ENCODE peak calls at places on chromosomes 1 and 21, in seven cellular contexts. L, J, Q, N, G, H and U are unnamed samples.

GRCh38 chr1:242243472-242243871 is 244.6 kb upstream of the MAP1LC3C start:
- DNase-seq in L (no peak), J (no peak), Q (no peak), N (no peak), H (no peak), G (no peak), U (no peak)

GRCh38 chr1:235122348-235122747 is 6.3 kb downstream of the TOMM20 start:
- DNase-seq in N (no peak), J (no peak), L (no peak), G (no peak), Q (no peak), H (no peak), U (no peak)

GRCh38 chr1:167797005-167797404 is 75.2 kb downstream of the MPZL1 start:
- DNase-seq in H (no peak), L (peak), N (no peak), G (peak), J (no peak), Q (peak), U (peak)

GRCh38 chr1:21439721-21440629 is at the start of gene NBPF3:
- DNase-seq in L (peak), J (peak), G (peak), H (peak), N (peak), Q (peak), U (peak)

GRCh38 chr1:101025283-101025679 is 303 bp downstream of the DPH5 start:
- DNase-seq in J (no peak), Q (no peak), N (no peak), G (peak), H (no peak), L (no peak), U (no peak)

GRCh38 chr1:118842462-118843201 is 145.5 kb downstream of the TBX15 start:
- DNase-seq in G (no peak), H (no peak), N (no peak), L (no peak), J (no peak), Q (no peak), U (peak)

GRCh38 chr1:9728451-9729295 is 77.1 kb downstream of the PIK3CD start:
- DNase-seq in N (no peak), G (no peak), H (peak), Q (no peak), J (no peak), L (no peak), U (no peak)

GRCh38 chr1:25194054-25194453 is 38.2 kb downstream of the SYF2 start:
- DNase-seq in L (no peak), Q (no peak), G (no peak), H (no peak), J (no peak), N (no peak), U (no peak)

GRCh38 chr1:156048663-156049258 is 4.8 kb downstream of the UBQLN4 start:
- DNase-seq in N (no peak), Q (no peak), G (no peak), J (no peak), L (no peak), H (no peak), U (no peak)

GRCh38 chr1:84145051-84145450 is 980 bp downstream of the PRKACB start:
- DNase-seq in Q (no peak), H (peak), J (no peak), G (no peak), N (no peak), L (no peak), U (no peak)

GRCh38 chr1:61922950-61923480 is 180.7 kb downstream of the PATJ start:
- DNase-seq in N (no peak), L (no peak), Q (no peak), H (no peak), J (no peak), G (no peak), U (no peak)

GRCh38 chr1:58881471-58881994 is 97.7 kb upstream of the JUN start:
- DNase-seq in J (no peak), N (no peak), G (peak), Q (no peak), L (peak), H (no peak), U (no peak)

GRCh38 chr1:156383023-156383422 is 14.0 kb downstream of the RHBG start:
- DNase-seq in L (no peak), H (peak), N (no peak), J (peak), G (peak), Q (no peak), U (no peak)

GRCh38 chr21:35399706-35400105 is 350.6 kb upstream of the RUNX1 start:
- DNase-seq in Q (no peak), H (no peak), N (no peak), L (no peak), G (no peak), J (no peak), U (no peak)

GRCh38 chr1:20702416-20702815 is 15.4 kb downstream of the KIF17 start:
- DNase-seq in N (no peak), J (no peak), Q (no peak), L (no peak), G (peak), H (no peak), U (no peak)

GRCh38 chr1:32426489-32427255 is 32.4 kb upstream of the BSDC1 start:
- DNase-seq in J (no peak), H (no peak), L (no peak), Q (no peak), N (no peak), G (peak), U (no peak)

GRCh38 chr21:42233067-42233981 is 14.4 kb downstream of the ABCG1 start:
- DNase-seq in J (no peak), N (no peak), Q (peak), G (peak), L (peak), H (peak), U (peak)

GRCh38 chr1:32988665-32989064 is 24.1 kb upstream of the RNF19B start:
- DNase-seq in Q (no peak), H (no peak), G (peak), J (no peak), L (peak), N (no peak), U (peak)

GRCh38 chr21:25963186-25963585 is 207.4 kb downstream of the APP start:
- DNase-seq in L (no peak), J (peak), G (peak), N (no peak), Q (no peak), H (no peak), U (no peak)

GRCh38 chr1:111126354-111126753 is 13.5 kb downstream of the DRAM2 start:
- DNase-seq in L (no peak), Q (no peak), G (no peak), N (no peak), J (no peak), H (no peak), U (no peak)

GRCh38 chr1:37420461-37420860 is 53.9 kb upstream of the ZC3H12A start:
- DNase-seq in N (no peak), Q (no peak), L (no peak), G (peak), J (no peak), H (no peak), U (no peak)

GRCh38 chr1:70140343-70140742 is 65.0 kb downstream of the LRRC40 start:
- DNase-seq in L (no peak), J (no peak), H (no peak), N (no peak), G (peak), Q (no peak), U (no peak)

GRCh38 chr1:41357451-41358151 is 3.6 kb upstream of the FOXO6 start:
- DNase-seq in N (peak), J (no peak), H (no peak), Q (no peak), L (no peak), G (peak), U (peak)

GRCh38 chr21:29738730-29739129 is 201.1 kb downstream of the GRIK1 start:
- DNase-seq in N (no peak), J (no peak), H (no peak), Q (no peak), L (no peak), G (no peak), U (no peak)

GRCh38 chr1:97834903-97835302 is 85.9 kb downstream of the DPYD start:
- DNase-seq in G (no peak), Q (no peak), L (no peak), J (no peak), N (no peak), H (no peak), U (no peak)

GRCh38 chr1:8315573-8316475 is 2.1 kb upstream of the SLC45A1 start:
- DNase-seq in L (no peak), J (no peak), G (no peak), N (no peak), Q (no peak), H (no peak), U (no peak)

GRCh38 chr1:16236495-16237342 is at the start of gene CPLANE2:
- DNase-seq in J (no peak), Q (peak), L (peak), H (peak), N (no peak), G (peak), U (peak)

GRCh38 chr1:236489710-236490377 is 33.9 kb upstream of the LGALS8 start:
- DNase-seq in G (peak), L (no peak), N (peak), H (peak), J (peak), Q (no peak), U (no peak)

GRCh38 chr1:88890790-88891317 is 513 bp downstream of the GTF2B start:
- DNase-seq in L (no peak), N (no peak), G (peak), Q (no peak), H (peak), J (no peak), U (no peak)

GRCh38 chr1:29671446-29671845 is 435.1 kb downstream of the PTPRU start:
- DNase-seq in J (no peak), L (no peak), G (no peak), Q (peak), N (no peak), H (no peak), U (peak)

GRCh38 chr1:17125756-17126237 is 6.5 kb upstream of the PADI2 start:
- DNase-seq in Q (peak), G (peak), H (peak), J (peak), L (peak), N (peak), U (peak)

GRCh38 chr1:37306461-37306860 is 167.9 kb upstream of the ZC3H12A start:
- DNase-seq in H (no peak), N (no peak), J (no peak), L (no peak), Q (no peak), G (peak), U (no peak)

GRCh38 chr1:62082456-62083363 is 111.9 kb upstream of the L1TD1 start:
- DNase-seq in G (peak), H (peak), L (no peak), J (peak), Q (no peak), N (no peak), U (no peak)

GRCh38 chr1:78003882-78004718 is 639 bp upstream of the DNAJB4 start:
- DNase-seq in J (peak), H (no peak), N (peak), Q (no peak), G (peak), L (peak), U (no peak)

GRCh38 chr21:33112151-33112550 is 42.2 kb downstream of the OLIG1 start:
- DNase-seq in J (no peak), H (no peak), G (no peak), N (no peak), Q (no peak), L (peak), U (no peak)

GRCh38 chr1:229691362-229691761 is 65.3 kb downstream of the URB2 start:
- DNase-seq in Q (no peak), J (no peak), N (no peak), H (no peak), L (no peak), G (no peak), U (no peak)

GRCh38 chr1:27672750-27673112 is 739 bp upstream of the IFI6 start:
- DNase-seq in J (no peak), L (no peak), N (no peak), Q (no peak), G (peak), H (no peak), U (no peak)

GRCh38 chr21:43808367-43808766 is 19.0 kb downstream of the RRP1 start:
- DNase-seq in N (no peak), H (no peak), G (no peak), L (no peak), J (no peak), Q (no peak), U (no peak)

GRCh38 chr21:43805275-43805800 is 16.0 kb downstream of the RRP1 start:
- DNase-seq in N (no peak), L (no peak), Q (no peak), J (no peak), H (no peak), G (no peak), U (no peak)

GRCh38 chr21:43803558-43804300 is 14.4 kb downstream of the RRP1 start:
- DNase-seq in J (no peak), H (no peak), L (no peak), Q (no peak), N (no peak), G (no peak), U (no peak)

GRCh38 chr21:43808832-43809251 is 19.5 kb downstream of the RRP1 start:
- DNase-seq in N (no peak), G (no peak), J (no peak), H (no peak), Q (no peak), L (no peak), U (no peak)

GRCh38 chr21:43806017-43806710 is 16.8 kb downstream of the RRP1 start:
- DNase-seq in G (no peak), H (no peak), Q (no peak), L (no peak), J (no peak), N (no peak), U (no peak)
- H3K4me3 ChIP-seq in G (no peak), H (no peak), Q (no peak), L (no peak), J (no peak), N (no peak), U (no peak)

DNA sequence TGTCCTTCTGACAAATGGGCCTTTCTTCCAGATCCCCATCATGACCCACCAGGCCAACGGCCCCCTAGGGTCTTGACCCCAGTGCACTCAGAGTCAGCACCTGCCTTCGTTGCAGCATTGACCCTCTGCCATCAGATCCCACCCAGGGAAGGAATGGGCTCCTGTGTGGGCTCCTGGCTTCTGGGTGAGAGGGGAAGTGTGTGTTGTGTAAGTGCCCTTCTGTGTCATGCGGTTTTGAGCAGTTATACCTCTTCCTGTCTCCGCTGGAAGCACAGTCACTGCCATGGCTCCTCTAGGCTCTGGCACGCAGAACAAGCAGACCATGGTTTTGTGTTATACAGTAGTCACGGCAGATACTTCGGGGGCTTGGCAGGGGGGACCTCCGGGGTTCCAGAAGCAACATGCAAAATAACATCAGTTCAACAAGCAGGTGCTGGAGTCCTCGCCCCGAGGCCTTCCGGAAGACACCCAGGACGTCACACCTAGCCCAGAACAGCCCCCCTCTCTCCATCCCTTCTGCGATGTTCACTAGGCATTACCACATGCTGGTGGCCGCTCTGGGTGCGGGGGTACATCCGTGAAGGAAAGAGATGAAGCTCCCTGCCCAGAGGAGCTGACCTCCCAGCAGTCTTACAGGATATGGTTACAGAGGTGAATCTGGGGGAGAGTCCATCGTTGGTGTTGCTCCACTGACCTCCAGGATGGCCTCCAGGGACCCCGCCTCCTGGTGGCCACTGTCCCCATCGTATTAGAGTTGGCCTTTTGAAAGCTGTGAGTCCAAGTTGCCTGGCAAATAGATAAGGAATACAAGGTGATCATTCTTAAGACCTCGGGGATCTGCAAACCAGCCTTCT is 17.4 kb upstream of the KCNAB2 start:
- DNase-seq in H (peak), L (no peak), Q (no peak), J (no peak), G (peak), N (no peak), U (peak)
- H3K4me3 ChIP-seq in H (peak), L (peak), Q (no peak), J (no peak), G (no peak), N (no peak), U (peak)

GRCh38 chr1:46302091-46303037 is 1.1 kb downstream of the LRRC41 start:
- DNase-seq in L (peak), H (peak), N (no peak), J (no peak), Q (no peak), G (peak), U (peak)

GRCh38 chr1:46309401-46310159 is 6.1 kb downstream of the UQCRH start:
- DNase-seq in J (no peak), Q (no peak), N (no peak), H (no peak), L (no peak), G (no peak), U (no peak)

GRCh38 chr1:46303038-46303871 is at the start of the genes LRRC41 and UQCRH:
- DNase-seq in G (peak), J (peak), N (peak), Q (peak), H (peak), L (peak), U (peak)

GRCh38 chr1:46303872-46304326 is 401 bp downstream of the UQCRH start:
- DNase-seq in H (no peak), N (no peak), L (no peak), J (no peak), Q (no peak), G (no peak), U (no peak)

GRCh38 chr1:46306159-46306530 is 2.6 kb downstream of the UQCRH start:
- DNase-seq in G (no peak), N (no peak), H (no peak), Q (no peak), L (no peak), J (no peak), U (no peak)
- H3K4me3 ChIP-seq in G (no peak), N (peak), H (no peak), Q (no peak), L (no peak), J (peak), U (no peak)

GRCh38 chr1:6039031-6039430 is 6.7 kb upstream of the KCNAB2 start:
- DNase-seq in H (no peak), L (no peak), Q (no peak), J (no peak), N (no peak), G (no peak), U (no peak)
- H3K4me3 ChIP-seq in H (no peak), L (no peak), Q (no peak), J (no peak), N (no peak), G (no peak), U (no peak)

GRCh38 chr1:226704169-226704921 is 34.7 kb downstream of the ITPKB start:
- DNase-seq in L (no peak), H (no peak), Q (no peak), N (no peak), J (no peak), G (no peak), U (no peak)
- H3K4me3 ChIP-seq in L (peak), H (peak), Q (peak), N (peak), J (peak), G (no peak), U (peak)

GRCh38 chr1:200888349-200888838 is 6.3 kb upstream of the INAVA start:
- DNase-seq in G (peak), N (no peak), H (peak), J (no peak), L (peak), Q (no peak), U (no peak)

GRCh38 chr1:200886590-200886989 is 8.1 kb upstream of the INAVA start:
- DNase-seq in N (no peak), Q (no peak), G (no peak), L (no peak), H (no peak), J (no peak), U (no peak)

GRCh38 chr1:200887772-200888348 is 6.8 kb upstream of the INAVA start:
- DNase-seq in G (no peak), H (no peak), N (no peak), J (no peak), L (peak), Q (no peak), U (no peak)

GRCh38 chr1:200885564-200886402 is 8.9 kb upstream of the INAVA start:
- DNase-seq in H (no peak), L (no peak), Q (no peak), J (no peak), G (no peak), N (no peak), U (no peak)

DNA sequence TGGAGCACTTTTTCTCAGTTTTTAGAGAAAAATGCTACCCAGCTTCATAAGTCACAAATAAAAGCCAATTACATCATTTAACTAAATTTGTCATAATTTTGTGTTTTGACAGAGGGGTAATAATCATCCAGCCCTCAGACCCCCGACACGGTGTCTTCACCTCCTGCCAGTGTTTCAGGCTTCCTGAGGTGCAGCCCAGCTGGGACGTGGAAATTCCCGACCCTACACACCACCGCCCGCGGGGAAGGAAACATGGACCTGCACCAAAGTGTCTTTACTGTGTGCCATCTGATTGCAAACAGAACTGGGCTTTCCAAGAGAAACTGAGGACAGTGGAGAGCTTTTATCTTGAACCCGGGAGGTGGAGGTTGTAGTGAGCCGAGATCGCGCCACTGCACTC is 7.7 kb upstream of the INAVA start:
- DNase-seq in N (no peak), H (no peak), L (peak), J (no peak), Q (no peak), G (no peak), U (no peak)
- H3K4me3 ChIP-seq in N (no peak), H (peak), L (no peak), J (no peak), Q (no peak), G (no peak), U (no peak)

DNA sequence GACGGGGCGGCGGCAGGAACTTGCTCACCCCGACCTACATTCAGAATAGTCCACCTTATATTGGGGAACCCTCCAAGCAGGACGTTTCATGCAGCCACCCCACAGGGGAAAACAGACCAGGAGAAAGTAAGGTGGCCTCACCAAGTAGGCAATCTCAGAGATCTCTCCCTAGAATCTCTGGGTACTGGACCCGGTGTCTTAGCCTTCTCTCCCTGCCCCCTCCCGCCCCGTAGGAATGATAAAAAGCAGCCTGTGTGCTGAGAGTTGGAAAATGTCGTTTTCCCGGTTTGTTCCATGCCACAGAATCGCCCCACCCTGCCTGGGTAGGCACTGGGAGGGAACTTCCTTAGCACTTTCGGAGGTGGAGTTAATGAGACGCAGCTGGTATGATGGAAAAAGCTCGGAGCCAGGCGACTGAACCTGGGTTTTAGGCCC is 789 bp upstream of the PTPN14 start:
- DNase-seq in N (no peak), G (peak), L (peak), Q (peak), H (no peak), J (no peak), U (peak)
- H3K4me3 ChIP-seq in N (peak), G (peak), L (peak), Q (peak), H (no peak), J (peak), U (peak)